ENCODE peak calls at places on chromosomes 11 and 22, in five cellular contexts. N is H1, H is heart left ventricle, P is HCT116, J is uterus. V is an unnamed sample.

GRCh38 chr22:49770454-49771265 is 57.0 kb downstream of the BRD1 start:
- DNase-seq in N (no peak), H (peak), P (no peak), J (no peak), V (no peak)

GRCh38 chr22:46454910-46455269 is 82.5 kb downstream of the CELSR1 start:
- DNase-seq in N (no peak), H (no peak), P (peak), J (no peak), V (no peak)

GRCh38 chr11:30346068-30346688 is 23.3 kb downstream of the ARL14EP start:
- DNase-seq in N (no peak), H (no peak), P (peak), J (no peak), V (no peak)

GRCh38 chr11:126592496-126593410 is 237.3 kb downstream of the ST3GAL4 start:
- DNase-seq in N (no peak), H (no peak), P (no peak), J (no peak), V (no peak)

GRCh38 chr22:19501897-19502447 is 22.2 kb downstream of the CLDN5 start:
- DNase-seq in N (no peak), H (no peak), P (no peak), J (no peak), V (no peak)

GRCh38 chr11:69700278-69701140 is 3.3 kb downstream of the FGF19 start:
- DNase-seq in N (peak), H (peak), P (no peak), J (no peak), V (no peak)

GRCh38 chr11:33885338-33886005 is 6.4 kb downstream of the LMO2 start:
- DNase-seq in N (no peak), H (no peak), P (no peak), J (no peak), V (peak)

GRCh38 chr11:110867951-110868350 is 155.7 kb upstream of the ARHGAP20 start:
- DNase-seq in N (no peak), H (no peak), P (no peak), J (no peak), V (no peak)

GRCh38 chr22:29143848-29144785 is 61.6 kb upstream of the EMID1 start:
- DNase-seq in N (peak), H (no peak), P (no peak), J (no peak), V (no peak)

GRCh38 chr11:14974723-14975587 is 2.8 kb upstream of the CALCA start:
- DNase-seq in N (peak), H (peak), P (peak), J (no peak), V (peak)

GRCh38 chr11:105297463-105297862 is 157.9 kb upstream of the CARD18 start:
- DNase-seq in N (no peak), H (no peak), P (no peak), J (no peak), V (no peak)

GRCh38 chr11:134277176-134278001 is 1.2 kb downstream of the GLB1L3 start:
- DNase-seq in N (peak), H (no peak), P (no peak), J (no peak), V (peak)

GRCh38 chr11:29448246-29448877 is 568.5 kb downstream of the KCNA4 start:
- DNase-seq in N (no peak), H (no peak), P (peak), J (no peak), V (no peak)

GRCh38 chr11:104916442-104916841 is 18.2 kb upstream of the CASP12 start:
- DNase-seq in N (no peak), H (no peak), P (no peak), J (no peak), V (no peak)

GRCh38 chr11:103396237-103396636 is 287.0 kb downstream of the DYNC2H1 start:
- DNase-seq in N (no peak), H (no peak), P (no peak), J (no peak), V (no peak)

GRCh38 chr22:39237276-39238123 is 7.3 kb downstream of the PDGFB start:
- DNase-seq in N (no peak), H (no peak), P (no peak), J (no peak), V (no peak)

GRCh38 chr22:43228330-43228729 is 41.4 kb upstream of the TTLL12 start:
- DNase-seq in N (peak), H (no peak), P (peak), J (no peak), V (no peak)

GRCh38 chr11:65418681-65419459 is 3.7 kb upstream of the NEAT1 start:
- DNase-seq in N (peak), H (peak), P (peak), J (peak), V (peak)

GRCh38 chr11:30206249-30206996 is 24.4 kb upstream of the FSHB start:
- DNase-seq in N (no peak), H (no peak), P (no peak), J (no peak), V (no peak)

GRCh38 chr22:28903719-28904118 is 20.3 kb downstream of the ZNRF3 start:
- DNase-seq in N (no peak), H (no peak), P (no peak), J (no peak), V (peak)

GRCh38 chr11:47524200-47524874 is 28.6 kb downstream of the CELF1 start:
- DNase-seq in N (no peak), H (no peak), P (no peak), J (peak), V (no peak)

GRCh38 chr11:126695293-126695692 is 305.3 kb downstream of the KIRREL3 start:
- DNase-seq in N (no peak), H (no peak), P (no peak), J (no peak), V (no peak)

GRCh38 chr22:39115976-39116621 is 19.1 kb downstream of the APOBEC3H start:
- DNase-seq in N (no peak), H (no peak), P (no peak), J (no peak), V (no peak)

GRCh38 chr22:40635940-40636379 is 559 bp downstream of the MRTFA start:
- DNase-seq in N (no peak), H (no peak), P (no peak), J (no peak), V (no peak)

GRCh38 chr11:117621226-117621625 is 175.8 kb downstream of the DSCAML1 start:
- DNase-seq in N (no peak), H (no peak), P (peak), J (no peak), V (no peak)

GRCh38 chr11:64234840-64235379 is 526 bp downstream of the VEGFB start:
- DNase-seq in N (peak), H (peak), P (no peak), J (peak), V (no peak)

GRCh38 chr11:75786101-75786736 is 17.6 kb downstream of the DGAT2 start:
- DNase-seq in N (no peak), H (no peak), P (no peak), J (no peak), V (no peak)

GRCh38 chr22:42717197-42717967 is 3.3 kb downstream of the A4GALT start:
- DNase-seq in N (no peak), H (no peak), P (no peak), J (peak), V (no peak)

GRCh38 chr11:75558939-75559843 is 2.9 kb upstream of the SERPINH1 start:
- DNase-seq in N (no peak), H (peak), P (no peak), J (peak), V (no peak)

DNA sequence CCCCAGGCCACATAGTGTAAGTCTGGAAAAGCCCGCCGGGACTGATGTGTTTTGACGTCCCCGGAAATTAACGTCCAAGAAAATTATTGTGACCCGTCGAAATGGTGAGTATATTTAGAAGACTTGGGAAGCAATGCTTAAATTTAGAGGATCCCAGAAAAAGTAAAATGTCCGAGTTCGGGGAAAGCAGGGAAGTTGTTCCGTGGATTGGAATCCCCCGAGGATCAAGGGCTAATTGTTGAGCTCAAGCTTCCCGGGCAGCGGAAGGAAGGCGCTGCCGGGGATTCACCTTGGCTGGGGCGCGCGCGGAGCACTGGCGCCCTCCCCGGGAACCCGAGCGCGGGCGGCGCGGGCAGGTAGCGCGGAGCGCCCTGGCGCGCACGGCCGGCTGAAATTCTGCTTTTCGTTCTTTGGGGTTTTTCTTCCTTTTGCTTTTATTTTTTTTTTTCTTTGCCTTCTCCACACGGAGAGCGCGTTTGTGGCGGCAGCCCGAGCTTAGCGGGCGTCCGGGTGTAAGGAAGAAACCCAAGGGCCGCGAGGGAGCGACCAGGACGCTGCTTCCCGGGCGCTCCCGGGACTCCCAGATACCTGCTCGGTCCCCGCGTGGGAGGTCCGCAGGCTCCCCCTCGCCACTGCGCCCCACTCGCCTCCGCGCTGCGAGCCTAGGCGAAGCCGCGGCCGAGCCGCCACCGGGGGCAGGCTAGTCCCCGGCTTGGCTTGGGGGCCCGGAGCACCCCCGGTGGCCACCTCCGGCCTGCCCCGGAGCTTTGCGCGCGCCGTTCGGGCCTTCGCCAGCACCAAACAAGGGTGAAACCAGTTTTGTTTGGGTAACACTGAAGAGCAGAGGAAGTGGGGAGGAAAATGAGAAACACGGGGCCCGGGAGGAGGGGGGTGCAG is 4.7 kb upstream of the IGF2 start:
- DNase-seq in N (no peak), H (no peak), P (no peak), J (no peak), V (no peak)
- TF ChIP-seq CTCF in N (no peak), H (peak), P (peak), J (no peak), V (no peak)

DNA sequence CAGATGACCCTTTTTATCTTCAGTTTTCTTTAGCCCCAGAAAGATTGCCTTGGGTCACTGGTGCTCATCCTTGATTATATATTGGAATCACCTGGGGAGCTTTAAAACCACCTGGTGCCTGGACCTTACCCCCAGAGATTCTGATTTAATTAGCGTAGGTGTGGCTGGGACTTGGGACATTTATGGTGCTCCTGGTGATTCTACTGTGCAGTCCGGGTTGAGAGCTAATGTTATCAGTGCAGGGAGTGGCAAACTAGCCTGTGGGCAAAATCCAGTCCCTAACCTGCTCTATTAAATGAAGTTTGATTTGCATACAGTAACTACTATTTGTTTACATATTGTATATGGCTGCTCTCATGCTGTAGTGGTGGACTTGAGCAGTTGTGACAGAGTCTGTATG is 134.0 kb upstream of the SORL1-AS1 start:
- DNase-seq in N (no peak), H (no peak), P (no peak), J (no peak), V (no peak)
- H3K4me3 ChIP-seq in N (no peak), H (no peak), P (no peak), J (no peak), V (no peak)

DNA sequence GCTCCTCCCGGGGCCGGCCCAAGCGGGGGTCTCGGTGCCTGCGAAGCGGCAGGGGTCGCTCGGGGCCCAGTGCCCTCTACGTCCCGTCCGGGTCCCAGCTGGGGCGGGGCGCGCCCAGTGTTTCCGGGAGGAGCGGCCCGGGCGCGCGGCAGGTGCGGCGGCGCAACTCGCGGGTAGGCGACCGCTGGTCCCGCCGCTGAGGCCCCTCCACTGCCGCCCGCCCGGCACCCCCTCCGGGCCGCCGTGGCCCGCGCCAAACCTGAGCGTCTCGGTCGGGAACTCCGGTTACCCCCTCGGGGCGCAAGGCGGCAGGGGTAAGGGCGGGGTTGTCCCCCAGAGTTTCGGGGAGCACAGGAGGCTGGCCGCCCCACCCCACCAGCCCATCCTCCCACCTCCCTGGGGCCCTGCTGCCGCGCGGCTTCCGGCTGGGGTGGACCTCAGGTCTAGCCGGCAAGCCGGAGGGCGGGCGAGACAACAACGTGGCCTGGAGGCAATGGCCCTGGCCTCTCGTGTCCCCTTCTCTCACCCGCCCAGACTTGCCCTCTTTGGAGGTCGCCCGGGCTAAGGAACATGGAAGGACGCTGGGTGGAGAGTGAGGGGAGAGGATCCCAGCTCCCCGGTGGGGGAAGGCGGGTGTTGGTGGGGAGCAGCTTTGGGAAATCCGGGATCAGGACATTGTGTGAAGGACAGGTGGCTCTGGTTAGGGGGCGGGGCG is 416 bp upstream of the CRACR2B start:
- DNase-seq in N (peak), H (peak), P (no peak), J (no peak), V (no peak)
- TF ChIP-seq POLR2A in N (no peak), H (no peak), P (no peak), J (no peak), V (no peak)

DNA sequence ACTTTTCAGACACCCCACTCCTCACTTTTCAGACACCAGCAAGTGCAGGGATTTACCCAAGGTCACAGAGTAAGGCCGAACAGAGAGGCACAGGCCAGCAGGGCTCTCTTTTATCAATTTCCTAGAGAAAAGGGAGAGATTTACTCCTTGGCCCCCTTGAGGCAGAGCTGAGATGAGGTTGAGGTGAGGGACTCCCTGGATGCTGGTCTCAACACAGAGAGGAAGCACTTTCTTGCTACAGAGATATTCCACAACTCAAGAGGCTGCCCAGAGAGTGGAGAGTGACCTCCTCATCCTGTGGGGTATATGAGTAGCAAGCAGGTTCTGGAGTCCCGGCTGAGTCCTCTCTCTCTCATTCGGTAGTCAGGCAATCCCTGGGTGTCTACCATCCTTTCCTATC is 2.0 kb upstream of the ARHGEF17 start:
- DNase-seq in N (no peak), H (no peak), P (no peak), J (no peak), V (no peak)
- TF ChIP-seq CTCF in N (peak), H (no peak), P (peak), J (no peak), V (no peak)

GRCh38 chr11:67397986-67398660 is 3.5 kb downstream of the PPP1CA start:
- DNase-seq in N (no peak), H (no peak), P (no peak), J (no peak), V (no peak)

GRCh38 chr11:67401495-67402191 is at the start of gene PPP1CA:
- DNase-seq in N (peak), H (peak), P (peak), J (peak), V (peak)

GRCh38 chr11:67400251-67400941 is 1.3 kb downstream of the PPP1CA start:
- DNase-seq in N (no peak), H (peak), P (no peak), J (no peak), V (no peak)

GRCh38 chr11:67398661-67399563 is 2.7 kb downstream of the PPP1CA start:
- DNase-seq in N (no peak), H (no peak), P (no peak), J (no peak), V (no peak)

DNA sequence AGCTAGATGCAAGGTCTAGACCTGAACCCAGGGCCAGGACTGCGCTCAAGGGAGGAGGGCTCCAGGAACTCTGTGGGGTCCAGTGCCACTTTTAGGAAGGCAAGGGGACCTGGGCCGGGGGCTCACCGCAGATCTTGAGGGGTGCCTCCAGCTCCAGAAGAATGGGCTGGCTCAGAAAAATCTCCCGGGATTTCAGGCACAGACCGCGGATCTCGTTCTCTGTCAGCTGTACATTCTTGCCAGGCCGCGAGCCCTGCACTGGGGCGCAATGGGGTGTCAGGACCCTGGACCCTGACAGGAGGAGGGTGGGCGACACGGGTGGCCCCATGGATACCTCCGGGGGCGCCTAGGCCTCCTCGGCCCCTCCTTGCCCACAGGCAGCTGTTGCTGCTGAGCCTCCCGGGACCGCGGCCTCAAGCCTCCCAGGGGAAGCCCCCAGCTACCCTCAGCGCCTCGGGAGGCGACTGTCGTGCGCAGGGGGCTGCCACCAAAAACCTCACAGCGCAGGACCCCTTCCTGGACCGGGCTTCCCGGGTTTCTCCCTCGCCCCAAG is 640 bp downstream of the PPP1CA start:
- DNase-seq in N (no peak), H (no peak), P (no peak), J (no peak), V (no peak)
- H3K4me3 ChIP-seq in N (peak), H (peak), P (peak), J (peak), V (peak)

GRCh38 chr11:62479631-62480201 is 60.9 kb downstream of the SCGB1A1 start:
- DNase-seq in N (no peak), H (no peak), P (no peak), J (peak), V (no peak)
- TF ChIP-seq POLR2A in N (no peak), H (no peak), P (no peak), J (no peak), V (no peak)

DNA sequence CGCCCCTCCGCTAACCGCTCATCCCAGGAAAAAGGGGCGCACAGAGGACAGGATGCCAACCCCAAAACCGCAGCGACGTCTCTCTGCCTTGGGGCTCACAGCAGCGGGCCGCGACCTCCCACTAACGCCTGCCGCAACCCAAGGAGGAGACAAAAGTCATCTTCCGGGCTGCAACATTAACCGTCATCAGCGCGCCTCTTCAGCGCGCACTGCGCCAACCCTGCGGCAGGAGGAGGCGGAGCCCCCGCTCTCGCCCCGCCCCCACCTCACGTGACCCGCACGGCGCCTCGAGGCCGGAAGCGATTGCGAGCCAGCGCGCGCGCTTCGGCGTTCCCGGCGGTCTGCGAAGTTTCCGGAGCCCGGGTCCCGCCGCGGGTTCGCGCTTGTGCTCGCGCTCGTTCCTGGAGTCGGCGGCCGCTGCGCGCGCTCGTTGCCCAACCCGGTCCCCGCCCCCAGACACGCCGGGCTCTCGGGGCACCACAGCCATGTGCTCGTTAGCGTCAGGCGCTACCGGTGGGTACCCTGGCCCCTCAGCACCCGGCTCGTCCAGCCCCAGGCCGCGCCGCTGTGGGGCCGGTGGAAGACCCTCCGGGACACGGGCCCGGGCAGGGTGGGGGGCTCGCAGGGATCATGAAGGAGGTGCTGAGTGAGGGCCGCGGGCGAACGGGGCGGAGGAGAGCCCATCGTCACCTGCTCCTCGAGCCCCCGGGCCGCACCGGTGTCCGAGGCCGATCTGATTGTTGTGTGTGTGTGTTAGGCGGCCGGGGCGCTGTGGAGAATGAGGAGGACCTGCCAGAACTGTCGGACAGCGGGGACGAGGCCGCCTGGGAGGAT is at the start of gene PRMT3:
- DNase-seq in N (peak), H (peak), P (peak), J (peak), V (peak)
- TF ChIP-seq CTCF in N (no peak), H (no peak), P (no peak), J (peak), V (peak)

DNA sequence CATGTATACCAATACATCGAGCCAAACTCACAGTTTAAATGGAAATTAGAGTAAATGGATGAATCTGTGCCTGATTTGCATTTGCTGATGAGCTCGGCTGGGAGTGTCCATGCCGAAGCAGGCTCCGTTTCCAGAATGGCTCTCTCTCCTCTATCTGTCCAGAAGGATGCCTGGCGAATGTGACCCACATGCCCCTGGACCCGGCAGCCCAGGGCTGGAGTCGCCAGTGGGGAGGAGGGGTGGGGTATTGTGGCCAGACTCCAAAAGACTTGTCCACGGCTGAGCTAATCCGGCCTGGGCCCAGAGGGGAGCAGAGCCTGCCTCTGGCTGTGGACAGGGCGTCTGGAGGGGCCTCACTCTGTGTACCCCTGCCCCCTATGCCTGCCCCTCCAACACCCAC is 317.3 kb downstream of the CTTN start:
- DNase-seq in N (no peak), H (no peak), P (no peak), J (no peak), V (no peak)
- H3K4me3 ChIP-seq in N (no peak), H (no peak), P (no peak), J (no peak), V (no peak)